ENCODE peak calls at places on chromosomes 1 and 21, in ten cellular contexts. G is thoracic aorta, W is HCT116, B is mucosa of descending colon, R is ascending aorta, M is pancreas, E is vagina, A is upper lobe of right lung, N is suprapubic skin, C is endodermal cell. U is an unnamed sample.

GRCh38 chr1:107963601-107964396 is 1.2 kb downstream of the VAV3 start:
- DNase-seq in E (no peak), W (no peak), N (peak; percentile 81), M (peak; percentile 19), B (peak; percentile 12), R (peak; percentile 65), C (peak; percentile 79), G (no peak), A (peak; percentile 64), U (no peak)

GRCh38 chr21:45225741-45226327 is 61.9 kb downstream of the POFUT2 start:
- DNase-seq in E (no peak), N (no peak), M (no peak), B (no peak), A (no peak), W (no peak), G (no peak), C (no peak), R (no peak), U (no peak)

GRCh38 chr1:100627936-100628335 is 90.0 kb downstream of the GPR88 start:
- DNase-seq in G (no peak), C (no peak), A (no peak), W (no peak), B (no peak), N (no peak), E (no peak), R (no peak), M (no peak), U (no peak)

GRCh38 chr1:27689423-27690173 is 17.6 kb upstream of the IFI6 start:
- DNase-seq in M (no peak), R (no peak), N (no peak), W (no peak), C (no peak), B (no peak), A (no peak), E (no peak), G (no peak), U (no peak)

GRCh38 chr1:72432645-72433267 is 150.4 kb upstream of the NEGR1 start:
- DNase-seq in E (no peak), A (no peak), C (no peak), N (no peak), G (no peak), M (no peak), R (no peak), W (no peak), B (no peak), U (no peak)

GRCh38 chr1:17121881-17122280 is 2.6 kb upstream of the PADI2 start:
- DNase-seq in R (no peak), A (no peak), M (no peak), G (no peak), B (no peak), W (no peak), N (no peak), E (no peak), C (no peak), U (no peak)

GRCh38 chr1:46010611-46011010 is 121.8 kb downstream of the PIK3R3 start:
- DNase-seq in N (no peak), C (no peak), E (peak; percentile 58), M (no peak), B (no peak), R (no peak), G (no peak), A (no peak), W (no peak), U (no peak)

GRCh38 chr21:26715878-26716506 is 129.2 kb downstream of the ADAMTS1 start:
- DNase-seq in C (peak; percentile 89), E (no peak), W (no peak), N (no peak), G (no peak), B (peak; percentile 53), M (peak; percentile 27), A (no peak), R (no peak), U (no peak)

GRCh38 chr21:44927587-44928461 is 7.1 kb upstream of the ITGB2 start:
- DNase-seq in B (peak; percentile 45), N (no peak), C (peak; percentile 86), M (no peak), W (no peak), R (no peak), G (no peak), E (no peak), A (peak; percentile 81), U (peak; percentile 94)

GRCh38 chr1:37697737-37698136 is 5.4 kb downstream of the CDCA8 start:
- DNase-seq in W (no peak), M (no peak), E (no peak), C (no peak), R (no peak), A (no peak), G (no peak), N (no peak), B (peak; percentile 21), U (no peak)
- H3K36me3 ChIP-seq in W (peaks cover 72% of the 10 kb centered on the region), M (no peaks in the 10 kb centered on the region), E (no peaks in the 10 kb centered on the region), C (peaks cover 81% of the 10 kb centered on the region), R (peaks cover 4% of the 10 kb centered on the region), A (no peaks in the 10 kb centered on the region), G (no peaks in the 10 kb centered on the region), N (no peaks in the 10 kb centered on the region), B (no peaks in the 10 kb centered on the region), U (peaks cover 89% of the 10 kb centered on the region)

DNA sequence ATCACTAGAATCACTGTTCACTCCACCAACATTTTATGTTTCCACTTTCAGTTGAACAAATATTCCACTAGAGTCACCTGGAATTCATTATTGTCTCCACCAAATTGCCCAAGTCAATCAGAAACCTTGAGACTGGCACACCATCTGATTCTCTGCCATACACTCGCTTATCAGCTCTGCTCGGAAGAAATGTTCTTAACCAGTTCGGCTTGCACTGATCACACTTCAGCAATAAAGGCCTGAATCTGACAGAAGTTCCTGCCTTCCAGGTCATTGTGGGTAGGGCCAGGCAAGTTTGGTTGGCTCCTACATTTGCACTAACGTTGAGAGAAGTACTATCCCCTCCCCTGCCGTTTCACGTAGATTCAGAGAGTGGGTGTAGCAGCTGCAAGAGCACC is 10.0 kb downstream of the TPM3 start:
- DNase-seq in A (no peak), G (no peak), W (no peak), C (no peak), R (no peak), E (no peak), N (no peak), M (no peak), B (no peak), U (no peak)
- H3K4me1 ChIP-seq in A (peaks cover 51% of the 10 kb centered on the region), G (peaks cover 53% of the 10 kb centered on the region), W (peaks cover 44% of the 10 kb centered on the region), C (peaks cover 15% of the 10 kb centered on the region), R (peaks cover 43% of the 10 kb centered on the region), E (peaks cover 52% of the 10 kb centered on the region), N (peaks cover 56% of the 10 kb centered on the region), M (peaks cover 51% of the 10 kb centered on the region), B (peaks cover 51% of the 10 kb centered on the region), U (peaks cover 32% of the 10 kb centered on the region)

DNA sequence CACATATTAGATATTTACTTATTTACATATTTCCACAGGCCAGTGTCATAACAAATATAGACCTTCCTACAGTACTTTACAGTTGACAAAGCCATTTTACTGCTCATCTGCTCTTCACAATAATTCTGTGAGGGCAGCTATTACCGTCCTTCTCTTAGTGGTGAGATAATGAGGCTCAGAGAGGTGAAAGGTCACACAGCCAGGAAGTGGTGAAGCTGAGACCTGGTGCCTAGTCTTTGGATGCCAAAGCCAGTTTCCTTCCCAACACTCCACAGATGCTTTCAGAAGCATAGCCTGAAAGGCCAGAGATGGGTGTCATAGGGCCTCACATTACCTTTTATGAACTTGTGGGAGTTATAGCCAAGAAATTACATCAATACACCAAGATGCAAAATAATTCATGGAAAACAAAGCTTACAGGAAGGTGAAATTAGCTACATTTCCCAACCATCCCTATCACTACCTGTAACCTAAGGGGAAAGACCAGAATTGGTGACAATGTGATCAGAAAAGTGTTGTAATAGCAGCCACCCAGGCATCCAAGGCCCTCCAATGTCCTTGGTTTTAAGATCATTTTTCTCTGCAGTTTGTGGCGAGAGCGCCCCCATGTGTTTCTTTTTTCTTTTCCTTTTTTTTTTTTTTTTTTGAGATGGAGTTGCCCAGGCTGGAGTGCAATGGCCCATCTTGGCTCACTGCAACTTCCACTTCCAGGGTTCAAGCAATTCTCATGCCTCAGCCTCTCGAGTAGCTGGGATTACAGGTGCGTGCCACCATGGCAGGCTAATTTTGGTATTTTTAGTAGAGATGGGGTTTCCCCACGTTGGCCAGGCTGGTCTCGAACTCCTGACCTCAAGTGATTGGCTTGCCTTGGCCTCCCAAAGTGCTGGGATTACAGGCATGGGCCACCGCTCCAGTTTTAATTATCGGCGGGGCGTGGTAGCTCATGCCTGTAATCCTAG is 26.5 kb upstream of the RPL11 start:
- DNase-seq in B (peak; percentile 14), A (no peak), C (peak; percentile 61), E (no peak), R (no peak), G (no peak), W (peak; percentile 34), M (no peak), N (no peak), U (no peak)
- TF ChIP-seq CTCF in B (no peak), A (peak; percentile 24), C (peak; percentile 79), E (no peak), R (no peak), G (no peak), W (peak; percentile 52), M (no peak), N (no peak), U (peak; percentile 39)

GRCh38 chr21:15771311-15771710 is 41.5 kb downstream of the USP25 start:
- DNase-seq in A (no peak), G (no peak), N (no peak), W (no peak), M (no peak), C (no peak), B (no peak), R (no peak), E (no peak), U (no peak)
- H3K36me3 ChIP-seq in A (no peaks in the 10 kb centered on the region), G (no peaks in the 10 kb centered on the region), N (peaks cover 3% of the 10 kb centered on the region), W (peaks cover 1% of the 10 kb centered on the region), M (no peaks in the 10 kb centered on the region), C (no peaks in the 10 kb centered on the region), B (no peaks in the 10 kb centered on the region), R (no peaks in the 10 kb centered on the region), E (no peaks in the 10 kb centered on the region), U (peaks cover 7% of the 10 kb centered on the region)

DNA sequence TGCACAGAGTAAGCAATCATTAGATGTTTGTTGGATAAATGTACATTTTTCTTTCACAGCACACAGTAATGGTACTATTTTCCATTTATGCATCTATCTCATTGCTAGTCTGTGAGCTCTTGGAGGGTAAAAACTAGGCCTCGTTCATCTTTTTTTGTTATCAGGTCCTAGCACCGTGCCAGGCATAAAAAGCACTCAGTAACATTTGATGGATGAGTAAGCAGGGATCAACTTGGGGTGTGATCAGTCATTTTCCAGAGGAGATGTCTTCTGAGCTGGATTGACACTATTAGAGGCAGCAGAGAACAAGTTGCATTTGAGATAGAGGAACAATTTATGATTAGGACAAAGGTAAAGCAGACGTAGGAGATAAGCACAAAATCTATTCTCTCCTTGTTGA is 4.3 kb upstream of the VTCN1 start:
- DNase-seq in N (no peak), R (no peak), G (no peak), A (no peak), B (no peak), W (no peak), E (no peak), C (no peak), M (no peak), U (no peak)
- H3K4me1 ChIP-seq in N (peaks cover 4% of the 10 kb centered on the region), R (no peaks in the 10 kb centered on the region), G (no peaks in the 10 kb centered on the region), A (no peaks in the 10 kb centered on the region), B (no peaks in the 10 kb centered on the region), W (peaks cover 14% of the 10 kb centered on the region), E (no peaks in the 10 kb centered on the region), C (no peaks in the 10 kb centered on the region), M (no peaks in the 10 kb centered on the region), U (no peaks in the 10 kb centered on the region)